ENCODE peak calls at places on chromosomes 3 and 15, in nine cellular contexts. One of them, this sample, is unnamed.

GRCh38 chr15:68418611-68419161 is 13.3 kb downstream of the ITGA11 start:
- DNase-seq in kidney glomerular epithelial cell: no peak
- DNase-seq in hypothalamus: no peak
- DNase-seq in CD4-positive, alpha-beta T cell: no peak
- DNase-seq in CD8-positive, alpha-beta memory T cell: no peak
- DNase-seq in transverse colon: peak
- DNase-seq in NCI-H1092 treated with DMSO at 0.1 percent for 48 hours: no peak
- DNase-seq in Right ventricle myocardium inferior: no peak
- DNase-seq in BJ: no peak
- DNase-seq in this sample: no peak

GRCh38 chr3:194296832-194297666 is 54.1 kb downstream of the CPN2 start:
- DNase-seq in kidney glomerular epithelial cell: no peak
- DNase-seq in hypothalamus: no peak
- DNase-seq in CD4-positive, alpha-beta T cell: no peak
- DNase-seq in CD8-positive, alpha-beta memory T cell: no peak
- DNase-seq in transverse colon: peak
- DNase-seq in NCI-H1092 treated with DMSO at 0.1 percent for 48 hours: no peak
- DNase-seq in Right ventricle myocardium inferior: no peak
- DNase-seq in BJ: no peak
- DNase-seq in this sample: no peak

GRCh38 chr3:47405820-47406761 is 25.3 kb downstream of the PTPN23 start:
- DNase-seq in kidney glomerular epithelial cell: no peak
- DNase-seq in hypothalamus: no peak
- DNase-seq in CD4-positive, alpha-beta T cell: no peak
- DNase-seq in CD8-positive, alpha-beta memory T cell: no peak
- DNase-seq in transverse colon: no peak
- DNase-seq in NCI-H1092 treated with DMSO at 0.1 percent for 48 hours: no peak
- DNase-seq in Right ventricle myocardium inferior: peak
- DNase-seq in BJ: no peak
- DNase-seq in this sample: no peak

GRCh38 chr3:161069441-161070251 is 35.5 kb downstream of the B3GALNT1 start:
- DNase-seq in kidney glomerular epithelial cell: peak
- DNase-seq in hypothalamus: no peak
- DNase-seq in CD4-positive, alpha-beta T cell: no peak
- DNase-seq in CD8-positive, alpha-beta memory T cell: no peak
- DNase-seq in transverse colon: no peak
- DNase-seq in NCI-H1092 treated with DMSO at 0.1 percent for 48 hours: no peak
- DNase-seq in Right ventricle myocardium inferior: no peak
- DNase-seq in BJ: peak
- DNase-seq in this sample: no peak

GRCh38 chr15:34018021-34018645 is 20.9 kb downstream of the AVEN start:
- DNase-seq in kidney glomerular epithelial cell: no peak
- DNase-seq in hypothalamus: no peak
- DNase-seq in CD4-positive, alpha-beta T cell: no peak
- DNase-seq in CD8-positive, alpha-beta memory T cell: peak
- DNase-seq in transverse colon: peak
- DNase-seq in NCI-H1092 treated with DMSO at 0.1 percent for 48 hours: no peak
- DNase-seq in Right ventricle myocardium inferior: no peak
- DNase-seq in BJ: no peak
- DNase-seq in this sample: no peak

GRCh38 chr3:161244538-161244937 is 23.4 kb downstream of the NMD3 start:
- DNase-seq in kidney glomerular epithelial cell: no peak
- DNase-seq in hypothalamus: no peak
- DNase-seq in CD4-positive, alpha-beta T cell: no peak
- DNase-seq in CD8-positive, alpha-beta memory T cell: no peak
- DNase-seq in transverse colon: no peak
- DNase-seq in NCI-H1092 treated with DMSO at 0.1 percent for 48 hours: no peak
- DNase-seq in Right ventricle myocardium inferior: no peak
- DNase-seq in BJ: no peak
- DNase-seq in this sample: no peak

GRCh38 chr3:187456268-187456667 is 88.1 kb downstream of the RTP4 start:
- DNase-seq in kidney glomerular epithelial cell: no peak
- DNase-seq in hypothalamus: no peak
- DNase-seq in CD4-positive, alpha-beta T cell: no peak
- DNase-seq in CD8-positive, alpha-beta memory T cell: no peak
- DNase-seq in transverse colon: no peak
- DNase-seq in NCI-H1092 treated with DMSO at 0.1 percent for 48 hours: peak
- DNase-seq in Right ventricle myocardium inferior: peak
- DNase-seq in BJ: no peak
- DNase-seq in this sample: peak

GRCh38 chr15:67820992-67821783 is 4.1 kb upstream of the SKOR1 start:
- DNase-seq in kidney glomerular epithelial cell: peak
- DNase-seq in hypothalamus: no peak
- DNase-seq in CD4-positive, alpha-beta T cell: no peak
- DNase-seq in CD8-positive, alpha-beta memory T cell: no peak
- DNase-seq in transverse colon: peak
- DNase-seq in NCI-H1092 treated with DMSO at 0.1 percent for 48 hours: no peak
- DNase-seq in Right ventricle myocardium inferior: peak
- DNase-seq in BJ: no peak
- DNase-seq in this sample: no peak

GRCh38 chr3:61908344-61908743 is 347.0 kb downstream of the PTPRG start:
- DNase-seq in kidney glomerular epithelial cell: no peak
- DNase-seq in hypothalamus: no peak
- DNase-seq in CD4-positive, alpha-beta T cell: no peak
- DNase-seq in CD8-positive, alpha-beta memory T cell: no peak
- DNase-seq in transverse colon: no peak
- DNase-seq in NCI-H1092 treated with DMSO at 0.1 percent for 48 hours: no peak
- DNase-seq in Right ventricle myocardium inferior: no peak
- DNase-seq in BJ: peak
- DNase-seq in this sample: no peak

GRCh38 chr3:123180791-123181190 is 21.0 kb upstream of the SEC22A start:
- DNase-seq in kidney glomerular epithelial cell: no peak
- DNase-seq in hypothalamus: no peak
- DNase-seq in CD4-positive, alpha-beta T cell: no peak
- DNase-seq in CD8-positive, alpha-beta memory T cell: no peak
- DNase-seq in transverse colon: no peak
- DNase-seq in NCI-H1092 treated with DMSO at 0.1 percent for 48 hours: no peak
- DNase-seq in Right ventricle myocardium inferior: no peak
- DNase-seq in BJ: no peak
- DNase-seq in this sample: no peak

GRCh38 chr15:74571191-74571590 is 30.2 kb downstream of the ARID3B start:
- DNase-seq in kidney glomerular epithelial cell: no peak
- DNase-seq in hypothalamus: no peak
- DNase-seq in CD4-positive, alpha-beta T cell: no peak
- DNase-seq in CD8-positive, alpha-beta memory T cell: no peak
- DNase-seq in transverse colon: no peak
- DNase-seq in NCI-H1092 treated with DMSO at 0.1 percent for 48 hours: no peak
- DNase-seq in Right ventricle myocardium inferior: no peak
- DNase-seq in BJ: no peak
- DNase-seq in this sample: no peak

GRCh38 chr3:14845180-14845579 is 26.4 kb downstream of the FGD5 start:
- DNase-seq in kidney glomerular epithelial cell: no peak
- DNase-seq in hypothalamus: no peak
- DNase-seq in CD4-positive, alpha-beta T cell: no peak
- DNase-seq in CD8-positive, alpha-beta memory T cell: no peak
- DNase-seq in transverse colon: no peak
- DNase-seq in NCI-H1092 treated with DMSO at 0.1 percent for 48 hours: no peak
- DNase-seq in Right ventricle myocardium inferior: no peak
- DNase-seq in BJ: no peak
- DNase-seq in this sample: no peak

GRCh38 chr3:3847994-3848970 is 49.1 kb downstream of the LRRN1 start:
- DNase-seq in kidney glomerular epithelial cell: no peak
- DNase-seq in hypothalamus: no peak
- DNase-seq in CD4-positive, alpha-beta T cell: no peak
- DNase-seq in CD8-positive, alpha-beta memory T cell: no peak
- DNase-seq in transverse colon: no peak
- DNase-seq in NCI-H1092 treated with DMSO at 0.1 percent for 48 hours: no peak
- DNase-seq in Right ventricle myocardium inferior: no peak
- DNase-seq in BJ: no peak
- DNase-seq in this sample: no peak

GRCh38 chr15:75817151-75817935 is 25.9 kb upstream of the UBE2Q2 start:
- DNase-seq in kidney glomerular epithelial cell: no peak
- DNase-seq in hypothalamus: no peak
- DNase-seq in CD4-positive, alpha-beta T cell: no peak
- DNase-seq in CD8-positive, alpha-beta memory T cell: no peak
- DNase-seq in transverse colon: no peak
- DNase-seq in NCI-H1092 treated with DMSO at 0.1 percent for 48 hours: no peak
- DNase-seq in Right ventricle myocardium inferior: no peak
- DNase-seq in BJ: no peak
- DNase-seq in this sample: no peak

GRCh38 chr3:170714151-170714550 is 128.3 kb upstream of the SLC7A14 start:
- DNase-seq in kidney glomerular epithelial cell: no peak
- DNase-seq in hypothalamus: no peak
- DNase-seq in CD4-positive, alpha-beta T cell: no peak
- DNase-seq in CD8-positive, alpha-beta memory T cell: no peak
- DNase-seq in transverse colon: no peak
- DNase-seq in NCI-H1092 treated with DMSO at 0.1 percent for 48 hours: no peak
- DNase-seq in Right ventricle myocardium inferior: no peak
- DNase-seq in BJ: no peak
- DNase-seq in this sample: no peak

GRCh38 chr15:64912379-64912778 is 677 bp downstream of the ANKDD1A start:
- DNase-seq in kidney glomerular epithelial cell: no peak
- DNase-seq in hypothalamus: no peak
- DNase-seq in CD4-positive, alpha-beta T cell: no peak
- DNase-seq in CD8-positive, alpha-beta memory T cell: no peak
- DNase-seq in transverse colon: no peak
- DNase-seq in NCI-H1092 treated with DMSO at 0.1 percent for 48 hours: no peak
- DNase-seq in Right ventricle myocardium inferior: no peak
- DNase-seq in BJ: no peak
- DNase-seq in this sample: no peak

GRCh38 chr3:37730825-37731224 is 130.9 kb upstream of the CTDSPL start:
- DNase-seq in kidney glomerular epithelial cell: no peak
- DNase-seq in hypothalamus: no peak
- DNase-seq in CD4-positive, alpha-beta T cell: no peak
- DNase-seq in CD8-positive, alpha-beta memory T cell: no peak
- DNase-seq in transverse colon: no peak
- DNase-seq in NCI-H1092 treated with DMSO at 0.1 percent for 48 hours: no peak
- DNase-seq in Right ventricle myocardium inferior: no peak
- DNase-seq in BJ: no peak
- DNase-seq in this sample: no peak

GRCh38 chr15:31216210-31216911 is 110.3 kb upstream of the KLF13 start:
- DNase-seq in kidney glomerular epithelial cell: no peak
- DNase-seq in hypothalamus: peak
- DNase-seq in CD4-positive, alpha-beta T cell: peak
- DNase-seq in CD8-positive, alpha-beta memory T cell: no peak
- DNase-seq in transverse colon: peak
- DNase-seq in NCI-H1092 treated with DMSO at 0.1 percent for 48 hours: peak
- DNase-seq in Right ventricle myocardium inferior: peak
- DNase-seq in BJ: no peak
- DNase-seq in this sample: peak

This sample was measured in BE2C.